ENCODE peak calls at places on chromosomes 4 and X, in nine cellular contexts. One of them, this sample, is unnamed.

GRCh38 chr4:55435136-55435535 is 39.4 kb downstream of the TMEM165 start:
- DNase-seq in MCF 10A: peak
- DNase-seq in right lobe of liver: no peak
- DNase-seq in GM13976: no peak
- DNase-seq in AG09319: no peak
- DNase-seq in glutamatergic neuron: no peak
- DNase-seq in upper lobe of right lung: no peak
- DNase-seq in HFF-Myc: no peak
- DNase-seq in fibroblast of pulmonary artery: peak
- DNase-seq in this sample: no peak

GRCh38 chr4:140056015-140056414 is 98.0 kb downstream of the MAML3 start:
- DNase-seq in MCF 10A: no peak
- DNase-seq in right lobe of liver: no peak
- DNase-seq in GM13976: no peak
- DNase-seq in AG09319: no peak
- DNase-seq in glutamatergic neuron: no peak
- DNase-seq in upper lobe of right lung: no peak
- DNase-seq in HFF-Myc: no peak
- DNase-seq in fibroblast of pulmonary artery: no peak
- DNase-seq in this sample: no peak

GRCh38 chrX:129561453-129561852 is 21.4 kb downstream of the OCRL start:
- DNase-seq in MCF 10A: no peak
- DNase-seq in right lobe of liver: no peak
- DNase-seq in GM13976: no peak
- DNase-seq in AG09319: no peak
- DNase-seq in glutamatergic neuron: no peak
- DNase-seq in upper lobe of right lung: no peak
- DNase-seq in HFF-Myc: no peak
- DNase-seq in fibroblast of pulmonary artery: no peak
- DNase-seq in this sample: no peak

GRCh38 chr4:1385373-1386340 is 20.6 kb downstream of the NKX1-1 start:
- DNase-seq in MCF 10A: no peak
- DNase-seq in right lobe of liver: no peak
- DNase-seq in GM13976: no peak
- DNase-seq in AG09319: no peak
- DNase-seq in glutamatergic neuron: peak
- DNase-seq in upper lobe of right lung: peak
- DNase-seq in HFF-Myc: no peak
- DNase-seq in fibroblast of pulmonary artery: no peak
- DNase-seq in this sample: no peak

GRCh38 chrX:39894626-39895025 is 203.1 kb downstream of the BCOR start:
- DNase-seq in MCF 10A: peak
- DNase-seq in right lobe of liver: no peak
- DNase-seq in GM13976: no peak
- DNase-seq in AG09319: no peak
- DNase-seq in glutamatergic neuron: no peak
- DNase-seq in upper lobe of right lung: peak
- DNase-seq in HFF-Myc: no peak
- DNase-seq in fibroblast of pulmonary artery: no peak
- DNase-seq in this sample: no peak

GRCh38 chr4:24105183-24106039 is 215.6 kb upstream of the PPARGC1A start:
- DNase-seq in MCF 10A: peak
- DNase-seq in right lobe of liver: no peak
- DNase-seq in GM13976: no peak
- DNase-seq in AG09319: peak
- DNase-seq in glutamatergic neuron: no peak
- DNase-seq in upper lobe of right lung: no peak
- DNase-seq in HFF-Myc: peak
- DNase-seq in fibroblast of pulmonary artery: peak
- DNase-seq in this sample: no peak

GRCh38 chrX:65463550-65463949 is 71.0 kb downstream of the LAS1L start:
- DNase-seq in MCF 10A: no peak
- DNase-seq in right lobe of liver: no peak
- DNase-seq in GM13976: no peak
- DNase-seq in AG09319: no peak
- DNase-seq in glutamatergic neuron: no peak
- DNase-seq in upper lobe of right lung: no peak
- DNase-seq in HFF-Myc: no peak
- DNase-seq in fibroblast of pulmonary artery: peak
- DNase-seq in this sample: no peak

GRCh38 chr4:109967798-109968520 is 55.3 kb downstream of the EGF start:
- DNase-seq in MCF 10A: peak
- DNase-seq in right lobe of liver: no peak
- DNase-seq in GM13976: no peak
- DNase-seq in AG09319: no peak
- DNase-seq in glutamatergic neuron: no peak
- DNase-seq in upper lobe of right lung: no peak
- DNase-seq in HFF-Myc: no peak
- DNase-seq in fibroblast of pulmonary artery: peak
- DNase-seq in this sample: no peak

GRCh38 chr4:111483375-111484169 is 661.7 kb upstream of the FAM241A start:
- DNase-seq in MCF 10A: no peak
- DNase-seq in right lobe of liver: no peak
- DNase-seq in GM13976: no peak
- DNase-seq in AG09319: no peak
- DNase-seq in glutamatergic neuron: no peak
- DNase-seq in upper lobe of right lung: peak
- DNase-seq in HFF-Myc: no peak
- DNase-seq in fibroblast of pulmonary artery: no peak
- DNase-seq in this sample: no peak

GRCh38 chr4:123974419-123975105 is 578.0 kb downstream of the SPRY1 start:
- DNase-seq in MCF 10A: no peak
- DNase-seq in right lobe of liver: no peak
- DNase-seq in GM13976: no peak
- DNase-seq in AG09319: no peak
- DNase-seq in glutamatergic neuron: no peak
- DNase-seq in upper lobe of right lung: no peak
- DNase-seq in HFF-Myc: no peak
- DNase-seq in fibroblast of pulmonary artery: no peak
- DNase-seq in this sample: no peak

GRCh38 chrX:43140546-43140945 is 362.6 kb upstream of the PPP1R2C start:
- DNase-seq in MCF 10A: peak
- DNase-seq in right lobe of liver: no peak
- DNase-seq in GM13976: no peak
- DNase-seq in AG09319: no peak
- DNase-seq in glutamatergic neuron: no peak
- DNase-seq in upper lobe of right lung: no peak
- DNase-seq in HFF-Myc: no peak
- DNase-seq in fibroblast of pulmonary artery: no peak
- DNase-seq in this sample: no peak

GRCh38 chr4:139633661-139634060 is 32.0 kb upstream of the MGST2 start:
- DNase-seq in MCF 10A: peak
- DNase-seq in right lobe of liver: peak
- DNase-seq in GM13976: no peak
- DNase-seq in AG09319: no peak
- DNase-seq in glutamatergic neuron: peak
- DNase-seq in upper lobe of right lung: no peak
- DNase-seq in HFF-Myc: no peak
- DNase-seq in fibroblast of pulmonary artery: peak
- DNase-seq in this sample: no peak

GRCh38 chrX:118179161-118179560 is 62.6 kb upstream of the KLHL13 start:
- DNase-seq in MCF 10A: no peak
- DNase-seq in right lobe of liver: no peak
- DNase-seq in GM13976: no peak
- DNase-seq in AG09319: no peak
- DNase-seq in glutamatergic neuron: no peak
- DNase-seq in upper lobe of right lung: no peak
- DNase-seq in HFF-Myc: no peak
- DNase-seq in fibroblast of pulmonary artery: peak
- DNase-seq in this sample: no peak

GRCh38 chrX:51891821-51892551 is 1.4 kb upstream of the MAGED1 start:
- DNase-seq in MCF 10A: no peak
- DNase-seq in right lobe of liver: no peak
- DNase-seq in GM13976: no peak
- DNase-seq in AG09319: peak
- DNase-seq in glutamatergic neuron: no peak
- DNase-seq in upper lobe of right lung: no peak
- DNase-seq in HFF-Myc: peak
- DNase-seq in fibroblast of pulmonary artery: peak
- DNase-seq in this sample: no peak

GRCh38 chrX:9440116-9440844 is 24.6 kb upstream of the TBL1X start:
- DNase-seq in MCF 10A: no peak
- DNase-seq in right lobe of liver: no peak
- DNase-seq in GM13976: no peak
- DNase-seq in AG09319: no peak
- DNase-seq in glutamatergic neuron: no peak
- DNase-seq in upper lobe of right lung: no peak
- DNase-seq in HFF-Myc: no peak
- DNase-seq in fibroblast of pulmonary artery: no peak
- DNase-seq in this sample: no peak

GRCh38 chrX:152641996-152642395 is 4.3 kb downstream of the GABRQ start:
- DNase-seq in MCF 10A: peak
- DNase-seq in right lobe of liver: no peak
- DNase-seq in GM13976: peak
- DNase-seq in AG09319: no peak
- DNase-seq in glutamatergic neuron: peak
- DNase-seq in upper lobe of right lung: no peak
- DNase-seq in HFF-Myc: no peak
- DNase-seq in fibroblast of pulmonary artery: peak
- DNase-seq in this sample: no peak
- TF ChIP-seq CTCF in MCF 10A: no peak
- TF ChIP-seq CTCF in right lobe of liver: no peak
- TF ChIP-seq CTCF in GM13976: no peak
- TF ChIP-seq CTCF in AG09319: no peak
- TF ChIP-seq CTCF in glutamatergic neuron: peak
- TF ChIP-seq CTCF in upper lobe of right lung: no peak
- TF ChIP-seq CTCF in HFF-Myc: no peak
- TF ChIP-seq CTCF in fibroblast of pulmonary artery: no peak
- TF ChIP-seq CTCF in this sample: no peak

GRCh38 chrX:7828594-7828993 is 14.4 kb upstream of the VCX start:
- DNase-seq in MCF 10A: peak
- DNase-seq in right lobe of liver: no peak
- DNase-seq in GM13976: peak
- DNase-seq in AG09319: no peak
- DNase-seq in glutamatergic neuron: no peak
- DNase-seq in upper lobe of right lung: no peak
- DNase-seq in HFF-Myc: no peak
- DNase-seq in fibroblast of pulmonary artery: no peak
- DNase-seq in this sample: no peak
- TF ChIP-seq CTCF in MCF 10A: peak
- TF ChIP-seq CTCF in right lobe of liver: peak
- TF ChIP-seq CTCF in GM13976: peak
- TF ChIP-seq CTCF in AG09319: no peak
- TF ChIP-seq CTCF in glutamatergic neuron: no peak
- TF ChIP-seq CTCF in upper lobe of right lung: no peak
- TF ChIP-seq CTCF in HFF-Myc: no peak
- TF ChIP-seq CTCF in fibroblast of pulmonary artery: no peak
- TF ChIP-seq CTCF in this sample: no peak

GRCh38 chrX:138504254-138504653 is 207.3 kb downstream of the FGF13 start:
- DNase-seq in MCF 10A: no peak
- DNase-seq in right lobe of liver: no peak
- DNase-seq in GM13976: no peak
- DNase-seq in AG09319: no peak
- DNase-seq in glutamatergic neuron: no peak
- DNase-seq in upper lobe of right lung: no peak
- DNase-seq in HFF-Myc: no peak
- DNase-seq in fibroblast of pulmonary artery: no peak
- DNase-seq in this sample: no peak
- TF ChIP-seq CTCF in MCF 10A: no peak
- TF ChIP-seq CTCF in right lobe of liver: no peak
- TF ChIP-seq CTCF in GM13976: no peak
- TF ChIP-seq CTCF in AG09319: no peak
- TF ChIP-seq CTCF in glutamatergic neuron: no peak
- TF ChIP-seq CTCF in upper lobe of right lung: no peak
- TF ChIP-seq CTCF in HFF-Myc: no peak
- TF ChIP-seq CTCF in fibroblast of pulmonary artery: no peak
- TF ChIP-seq CTCF in this sample: no peak

GRCh38 chr4:112855058-112855457 is 194.4 kb upstream of the ANK2 start:
- DNase-seq in MCF 10A: no peak
- DNase-seq in right lobe of liver: no peak
- DNase-seq in GM13976: no peak
- DNase-seq in AG09319: no peak
- DNase-seq in glutamatergic neuron: no peak
- DNase-seq in upper lobe of right lung: no peak
- DNase-seq in HFF-Myc: no peak
- DNase-seq in fibroblast of pulmonary artery: no peak
- DNase-seq in this sample: no peak

GRCh38 chr4:112854420-112854819 is 195.0 kb upstream of the ANK2 start:
- DNase-seq in MCF 10A: no peak
- DNase-seq in right lobe of liver: no peak
- DNase-seq in GM13976: no peak
- DNase-seq in AG09319: no peak
- DNase-seq in glutamatergic neuron: no peak
- DNase-seq in upper lobe of right lung: no peak
- DNase-seq in HFF-Myc: no peak
- DNase-seq in fibroblast of pulmonary artery: no peak
- DNase-seq in this sample: no peak

GRCh38 chr4:112852586-112852985 is 196.9 kb upstream of the ANK2 start:
- DNase-seq in MCF 10A: no peak
- DNase-seq in right lobe of liver: no peak
- DNase-seq in GM13976: no peak
- DNase-seq in AG09319: no peak
- DNase-seq in glutamatergic neuron: no peak
- DNase-seq in upper lobe of right lung: no peak
- DNase-seq in HFF-Myc: no peak
- DNase-seq in fibroblast of pulmonary artery: no peak
- DNase-seq in this sample: no peak

GRCh38 chr4:112857461-112857860 is 192.0 kb upstream of the ANK2 start:
- DNase-seq in MCF 10A: peak
- DNase-seq in right lobe of liver: no peak
- DNase-seq in GM13976: no peak
- DNase-seq in AG09319: peak
- DNase-seq in glutamatergic neuron: no peak
- DNase-seq in upper lobe of right lung: no peak
- DNase-seq in HFF-Myc: peak
- DNase-seq in fibroblast of pulmonary artery: peak
- DNase-seq in this sample: no peak

DNA sequence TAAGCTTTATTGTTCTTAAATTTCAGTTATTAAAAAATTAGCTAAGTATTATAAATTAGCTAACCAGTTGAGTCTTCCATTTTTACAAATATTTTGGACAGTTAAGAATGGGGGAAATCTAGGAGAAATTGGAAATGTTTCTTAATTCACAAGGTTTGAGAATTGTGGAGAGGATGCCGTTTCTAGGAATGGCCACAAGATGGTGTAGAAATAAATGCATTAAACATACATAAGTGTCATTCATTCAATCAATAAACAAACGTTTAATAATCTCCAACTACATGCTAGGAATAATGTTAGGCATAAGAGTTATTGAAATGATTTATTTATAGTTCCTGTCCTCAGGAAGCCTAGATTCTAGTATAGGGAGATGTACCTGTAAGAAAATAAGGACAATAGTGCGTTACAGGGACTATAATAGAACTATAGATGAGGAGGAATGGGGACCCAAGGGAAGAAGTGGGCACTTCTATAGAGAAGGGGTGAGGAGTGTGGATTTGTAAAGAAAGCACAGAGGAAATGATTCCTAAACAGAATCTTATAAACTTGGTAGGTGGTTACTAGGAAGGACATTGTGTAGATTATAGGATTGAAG is 195.7 kb upstream of the ANK2 start:
- DNase-seq in MCF 10A: peak
- DNase-seq in right lobe of liver: no peak
- DNase-seq in GM13976: no peak
- DNase-seq in AG09319: no peak
- DNase-seq in glutamatergic neuron: no peak
- DNase-seq in upper lobe of right lung: no peak
- DNase-seq in HFF-Myc: no peak
- DNase-seq in fibroblast of pulmonary artery: peak
- DNase-seq in this sample: no peak
- TF ChIP-seq CTCF in MCF 10A: peak
- TF ChIP-seq CTCF in right lobe of liver: peak
- TF ChIP-seq CTCF in GM13976: no peak
- TF ChIP-seq CTCF in AG09319: peak
- TF ChIP-seq CTCF in glutamatergic neuron: peak
- TF ChIP-seq CTCF in upper lobe of right lung: peak
- TF ChIP-seq CTCF in HFF-Myc: peak
- TF ChIP-seq CTCF in fibroblast of pulmonary artery: peak
- TF ChIP-seq CTCF in this sample: no peak